ENCODE peak calls at places on chromosomes 2 and 18, in ten cellular contexts. F, S, A, N, K, G, O, I, D and V are unnamed samples.

GRCh38 chr2:132815522-132815921 is 145.5 kb upstream of the LYPD1 start:
- DNase-seq in G (no peak), N (peak), F (peak), S (no peak), I (no peak), K (no peak), O (peak), A (no peak), D (no peak), V (peak)

GRCh38 chr2:176769499-176770350 is 442.9 kb upstream of the HNRNPA3 start:
- DNase-seq in N (no peak), F (no peak), S (no peak), K (no peak), I (no peak), O (no peak), G (no peak), D (no peak), A (no peak), V (no peak)

GRCh38 chr2:122063716-122064115 is 308.3 kb downstream of the TSN start:
- DNase-seq in D (no peak), A (no peak), G (no peak), S (no peak), K (no peak), I (no peak), N (peak), F (no peak), O (no peak), V (no peak)

GRCh38 chr2:134668821-134669220 is 50.0 kb downstream of the TMEM163 start:
- DNase-seq in D (no peak), G (no peak), A (peak), N (no peak), K (peak), I (no peak), O (peak), S (peak), F (no peak), V (no peak)

GRCh38 chr2:224687156-224687555 is 29.0 kb downstream of the CCDC195 start:
- DNase-seq in D (no peak), F (no peak), O (no peak), N (peak), I (no peak), S (no peak), A (no peak), G (no peak), K (no peak), V (no peak)

GRCh38 chr2:96163768-96164429 is 18.7 kb upstream of the DUSP2 start:
- DNase-seq in S (peak), O (no peak), A (peak), K (peak), G (no peak), D (no peak), I (no peak), F (no peak), N (no peak), V (no peak)

GRCh38 chr2:85119900-85120299 is 13.3 kb upstream of the TCF7L1 start:
- DNase-seq in O (no peak), A (no peak), G (no peak), K (no peak), F (no peak), I (no peak), S (no peak), D (no peak), N (no peak), V (no peak)

GRCh38 chr2:158725496-158725895 is 69.6 kb upstream of the DAPL1 start:
- DNase-seq in K (no peak), F (no peak), D (peak), I (no peak), S (no peak), N (peak), A (no peak), G (no peak), O (no peak), V (no peak)

GRCh38 chr2:217947341-217948316 is 55.2 kb downstream of the TNS1 start:
- DNase-seq in F (no peak), S (no peak), N (no peak), G (no peak), O (no peak), D (peak), K (no peak), I (no peak), A (no peak), V (no peak)

GRCh38 chr2:224127871-224128501 is 88.9 kb upstream of the SERPINE2 start:
- DNase-seq in G (no peak), F (no peak), N (peak), A (no peak), S (no peak), D (no peak), I (no peak), O (no peak), K (no peak), V (no peak)

GRCh38 chr2:207163815-207164747 is 1.7 kb downstream of the KLF7 start:
- DNase-seq in N (peak), O (peak), G (peak), A (peak), D (peak), I (peak), F (no peak), K (peak), S (no peak), V (no peak)

GRCh38 chr2:229176136-229176535 is 95.0 kb downstream of the PID1 start:
- DNase-seq in O (peak), S (no peak), N (peak), G (no peak), K (no peak), A (no peak), I (no peak), D (no peak), F (no peak), V (peak)

GRCh38 chr2:11824901-11825592 is 78.6 kb downstream of the LPIN1 start:
- DNase-seq in F (no peak), S (no peak), A (no peak), N (no peak), K (no peak), D (no peak), I (no peak), G (no peak), O (no peak), V (no peak)

GRCh38 chr18:49100226-49100968 is 149.6 kb upstream of the SMAD7 start:
- DNase-seq in F (no peak), N (peak), I (no peak), O (no peak), S (no peak), A (no peak), G (no peak), D (no peak), K (no peak), V (no peak)

GRCh38 chr2:43542285-43542933 is 53.4 kb downstream of the THADA start:
- DNase-seq in A (no peak), N (peak), I (no peak), S (peak), K (peak), O (peak), D (no peak), F (no peak), G (no peak), V (peak)

GRCh38 chr2:169452080-169452479 is 27.2 kb upstream of the BBS5 start:
- DNase-seq in F (no peak), A (no peak), I (no peak), S (no peak), K (no peak), N (peak), O (peak), D (peak), G (no peak), V (peak)

GRCh38 chr2:143692162-143692561 is 562.9 kb downstream of the ARHGAP15 start:
- DNase-seq in K (no peak), N (no peak), F (no peak), O (no peak), D (no peak), G (no peak), A (no peak), S (no peak), I (no peak), V (no peak)

GRCh38 chr2:12488365-12488972 is 228.3 kb upstream of the TRIB2 start:
- DNase-seq in A (peak), K (peak), G (no peak), O (no peak), D (no peak), N (no peak), S (peak), I (no peak), F (no peak), V (no peak)

GRCh38 chr2:235541838-235542549 is 48.2 kb downstream of the AGAP1 start:
- DNase-seq in N (no peak), G (no peak), D (no peak), F (no peak), S (no peak), I (no peak), A (no peak), K (no peak), O (no peak), V (no peak)

GRCh38 chr18:11245889-11246288 is 96.5 kb upstream of the PIEZO2 start:
- DNase-seq in D (no peak), K (no peak), O (no peak), F (no peak), N (peak), G (no peak), I (no peak), A (no peak), S (no peak), V (no peak)

GRCh38 chr2:191302459-191303155 is 57.4 kb downstream of the MYO1B start:
- DNase-seq in I (no peak), A (no peak), F (no peak), D (no peak), N (no peak), S (no peak), K (peak), O (peak), G (no peak), V (peak)

GRCh38 chr2:69099541-69099940 is 86.6 kb downstream of the ANTXR1 start:
- DNase-seq in A (no peak), S (no peak), G (no peak), I (no peak), F (no peak), D (no peak), O (peak), N (peak), K (no peak), V (no peak)

GRCh38 chr2:8174641-8175257 is 507.1 kb upstream of the ID2 start:
- DNase-seq in O (no peak), A (no peak), F (peak), S (no peak), I (no peak), G (no peak), K (no peak), D (no peak), N (peak), V (no peak)

GRCh38 chr2:31337860-31338259 is 76.7 kb downstream of the XDH start:
- DNase-seq in G (no peak), F (no peak), D (no peak), K (no peak), S (no peak), A (no peak), I (no peak), N (peak), O (peak), V (no peak)

GRCh38 chr18:22167471-22168151 is 1.8 kb upstream of the GATA6 start:
- DNase-seq in D (no peak), N (peak), S (no peak), A (no peak), O (peak), K (no peak), G (peak), I (peak), F (no peak), V (no peak)

GRCh38 chr2:128303095-128303791 is 15.4 kb downstream of the HS6ST1 start:
- DNase-seq in N (no peak), F (no peak), I (no peak), K (no peak), D (no peak), A (no peak), O (no peak), S (no peak), G (peak), V (no peak)